ENCODE peak calls at places on chromosome 1, in nine cellular contexts. E is nucleus accumbens, Y is GM04504, G is C1 segment of cervical spinal cord, L is amniotic stem cell, I is KG1, Q is GM23338, Z is ureter, P is NCI-H1105. B is an unnamed sample.

GRCh38 chr1:240528566-240528965 is 83.4 kb downstream of the GREM2 start:
- DNase-seq in Y (no peak), G (no peak), E (no peak), Z (no peak), Q (no peak), I (no peak), P (no peak), L (no peak), B (no peak)

GRCh38 chr1:1137256-1138045 is 21.6 kb upstream of the C1orf159 start:
- DNase-seq in L (no peak), G (no peak), Q (no peak), P (peak), Z (no peak), E (no peak), I (no peak), Y (no peak), B (no peak)

GRCh38 chr1:27488523-27489138 is 1.3 kb downstream of the WASF2 start:
- DNase-seq in L (no peak), I (peak), P (no peak), Y (no peak), G (peak), Q (peak), E (no peak), Z (no peak), B (no peak)

GRCh38 chr1:155715777-155716176 is 26.9 kb downstream of the DAP3 start:
- DNase-seq in I (no peak), Q (no peak), Y (no peak), L (no peak), G (no peak), E (no peak), P (no peak), Z (no peak), B (no peak)

GRCh38 chr1:168875819-168876218 is 146.8 kb upstream of the DPT start:
- DNase-seq in Y (no peak), I (no peak), E (no peak), Q (no peak), Z (no peak), G (no peak), P (no peak), L (no peak), B (no peak)

GRCh38 chr1:200488375-200489165 is 78.7 kb upstream of the ZNF281 start:
- DNase-seq in Y (peak), E (peak), I (no peak), G (peak), Q (peak), P (peak), L (peak), Z (peak), B (peak)

GRCh38 chr1:1975535-1975934 is 28.1 kb downstream of the CFAP74 start:
- DNase-seq in I (no peak), E (peak), Z (no peak), Q (no peak), L (no peak), Y (no peak), P (no peak), G (no peak), B (no peak)

GRCh38 chr1:225882699-225883615 is 777 bp upstream of the TMEM63A start:
- DNase-seq in Z (peak), E (peak), Y (no peak), L (no peak), P (no peak), G (peak), I (no peak), Q (peak), B (no peak)

GRCh38 chr1:2174348-2175054 is 20.1 kb downstream of the FAAP20 start:
- DNase-seq in G (peak), Z (no peak), E (peak), Y (peak), P (peak), L (peak), Q (peak), I (peak), B (no peak)

GRCh38 chr1:10857689-10858088 is 61.2 kb upstream of the CASZ1 start:
- DNase-seq in Z (no peak), Q (no peak), L (no peak), E (no peak), P (no peak), Y (no peak), I (no peak), G (no peak), B (no peak)

GRCh38 chr1:153343811-153344717 is 4.6 kb downstream of the PGLYRP4 start:
- DNase-seq in L (no peak), Z (no peak), E (no peak), Y (no peak), Q (no peak), G (no peak), I (no peak), P (no peak), B (no peak)

GRCh38 chr1:19405761-19406481 is 79.4 kb downstream of the CAPZB start:
- DNase-seq in E (peak), L (no peak), G (peak), Z (no peak), I (no peak), P (peak), Y (no peak), Q (peak), B (no peak)

GRCh38 chr1:71414229-71414628 is 333.4 kb upstream of the ZRANB2 start:
- DNase-seq in Y (peak), Z (no peak), G (no peak), Q (no peak), L (no peak), E (no peak), I (no peak), P (peak), B (no peak)

GRCh38 chr1:8679411-8679800 is 138.0 kb downstream of the RERE start:
- DNase-seq in L (no peak), I (no peak), G (no peak), Z (no peak), Q (no peak), P (no peak), E (no peak), Y (no peak), B (no peak)

GRCh38 chr1:224745924-224746323 is 129.8 kb downstream of the CNIH3 start:
- DNase-seq in E (no peak), I (no peak), Z (no peak), Q (no peak), G (no peak), Y (no peak), L (no peak), P (no peak), B (no peak)

GRCh38 chr1:147542549-147542857 is 1.2 kb downstream of the BCL9 start:
- DNase-seq in Y (no peak), P (no peak), G (no peak), Z (no peak), E (no peak), L (no peak), I (no peak), Q (no peak), B (no peak)

B was measured in smooth muscle cell of the brain vasculature.